ENCODE peak calls at places on chromosomes 13 and 19, in nine cellular contexts. O is DMS 273 treated with DMSO at 0.1 percent for 48 hours; T is cardiac fibroblast; M is gastrocnemius medialis; S is activated T-cell treated with anti-CD3 and anti-CD28 coated beads, Interleukin-2, amount 50 U/mL, for 72 hours; H is NCI-H1417; U is NCI-H774; R is PC-3; K is lung. J is an unnamed sample.

GRCh38 chr13:109669234-109669612 is 117.2 kb downstream of the IRS2 start:
- DNase-seq in O (no peak), T (no peak), M (no peak), S (no peak), H (no peak), U (no peak), R (no peak), K (no peak), J (no peak)

GRCh38 chr13:67726979-67727378 is 496.8 kb upstream of the PCDH9 start:
- DNase-seq in O (no peak), T (no peak), M (no peak), S (no peak), H (no peak), U (no peak), R (no peak), K (no peak), J (no peak)

GRCh38 chr13:50951366-50951765 is 41.8 kb downstream of the RNASEH2B start:
- DNase-seq in O (no peak), T (peak), M (no peak), S (no peak), H (no peak), U (no peak), R (no peak), K (no peak), J (no peak)

GRCh38 chr19:35860818-35861639 is 4.3 kb downstream of the KIRREL2 start:
- DNase-seq in O (no peak), T (no peak), M (no peak), S (no peak), H (no peak), U (no peak), R (no peak), K (no peak), J (no peak)

GRCh38 chr13:33524086-33524485 is 238.5 kb upstream of the STARD13 start:
- DNase-seq in O (peak), T (peak), M (no peak), S (no peak), H (no peak), U (no peak), R (peak), K (no peak), J (peak)

GRCh38 chr13:72221276-72221962 is 354.4 kb upstream of the DACH1 start:
- DNase-seq in O (no peak), T (peak), M (no peak), S (no peak), H (peak), U (no peak), R (peak), K (no peak), J (peak)

GRCh38 chr19:28466107-28467045 is 746.6 kb downstream of the UQCRFS1 start:
- DNase-seq in O (no peak), T (peak), M (peak), S (peak), H (peak), U (peak), R (peak), K (peak), J (peak)

GRCh38 chr13:38952827-38953226 is 37.8 kb downstream of the STOML3 start:
- DNase-seq in O (no peak), T (no peak), M (no peak), S (no peak), H (no peak), U (no peak), R (peak), K (no peak), J (no peak)

J was measured in adipocyte.